ENCODE peak calls at places on chromosomes 5 and 9, in six cellular contexts. One of them, this sample, is unnamed.

GRCh38 chr9:33187519-33188218 is 20.5 kb upstream of the B4GALT1 start:
- DNase-seq in BJ: peak
- DNase-seq in activated CD8-positive, alpha-beta T cell treated with anti-CD3 and anti-CD28 coated beads for 36 hours: no peak
- DNase-seq in epithelial cell of esophagus: no peak
- DNase-seq in GM03348: peak
- DNase-seq in heart left ventricle: peak
- DNase-seq in this sample: no peak

GRCh38 chr5:150505041-150505511 is 2.9 kb upstream of the NDST1 start:
- DNase-seq in BJ: no peak
- DNase-seq in GM03348: no peak
- DNase-seq in activated CD8-positive, alpha-beta T cell treated with anti-CD3 and anti-CD28 coated beads for 36 hours: no peak
- DNase-seq in heart left ventricle: no peak
- DNase-seq in epithelial cell of esophagus: no peak
- DNase-seq in this sample: no peak

GRCh38 chr5:92778261-92778660 is 802.8 kb downstream of the NR2F1-AS1 start:
- DNase-seq in epithelial cell of esophagus: no peak
- DNase-seq in heart left ventricle: no peak
- DNase-seq in activated CD8-positive, alpha-beta T cell treated with anti-CD3 and anti-CD28 coated beads for 36 hours: no peak
- DNase-seq in BJ: no peak
- DNase-seq in GM03348: no peak
- DNase-seq in this sample: no peak

GRCh38 chr9:12748016-12748415 is 26.8 kb upstream of the LURAP1L start:
- DNase-seq in BJ: no peak
- DNase-seq in epithelial cell of esophagus: peak
- DNase-seq in heart left ventricle: no peak
- DNase-seq in GM03348: peak
- DNase-seq in activated CD8-positive, alpha-beta T cell treated with anti-CD3 and anti-CD28 coated beads for 36 hours: no peak
- DNase-seq in this sample: no peak

GRCh38 chr5:178203670-178204204 is 596 bp upstream of the HNRNPAB start:
- DNase-seq in GM03348: no peak
- DNase-seq in epithelial cell of esophagus: no peak
- DNase-seq in BJ: no peak
- DNase-seq in heart left ventricle: no peak
- DNase-seq in activated CD8-positive, alpha-beta T cell treated with anti-CD3 and anti-CD28 coated beads for 36 hours: peak
- DNase-seq in this sample: no peak

GRCh38 chr5:159536626-159537025 is 206.3 kb upstream of the IL12B start:
- DNase-seq in BJ: no peak
- DNase-seq in heart left ventricle: no peak
- DNase-seq in epithelial cell of esophagus: no peak
- DNase-seq in GM03348: no peak
- DNase-seq in activated CD8-positive, alpha-beta T cell treated with anti-CD3 and anti-CD28 coated beads for 36 hours: no peak
- DNase-seq in this sample: no peak

GRCh38 chr5:140240987-140241706 is 61.8 kb downstream of the PFDN1 start:
- DNase-seq in heart left ventricle: peak
- DNase-seq in BJ: peak
- DNase-seq in GM03348: peak
- DNase-seq in epithelial cell of esophagus: peak
- DNase-seq in activated CD8-positive, alpha-beta T cell treated with anti-CD3 and anti-CD28 coated beads for 36 hours: no peak
- DNase-seq in this sample: no peak

GRCh38 chr9:107548298-107549142 is 59.0 kb upstream of the KLF4 start:
- DNase-seq in heart left ventricle: peak
- DNase-seq in epithelial cell of esophagus: peak
- DNase-seq in BJ: peak
- DNase-seq in activated CD8-positive, alpha-beta T cell treated with anti-CD3 and anti-CD28 coated beads for 36 hours: no peak
- DNase-seq in GM03348: peak
- DNase-seq in this sample: no peak

GRCh38 chr5:108650997-108651396 is 96.7 kb upstream of the FER start:
- DNase-seq in heart left ventricle: no peak
- DNase-seq in activated CD8-positive, alpha-beta T cell treated with anti-CD3 and anti-CD28 coated beads for 36 hours: no peak
- DNase-seq in epithelial cell of esophagus: peak
- DNase-seq in GM03348: peak
- DNase-seq in BJ: peak
- DNase-seq in this sample: no peak

This sample was measured in DND-41.